ENCODE peak calls at places on chromosomes 3 and 15, in eight cellular contexts. Q is upper lobe of right lung, L is heart right ventricle, B is AG04450, Z is astrocyte, J is HL-60, A is OCI-LY7, P is tibial artery. E is an unnamed sample.

GRCh38 chr15:39887832-39888231 is 32.2 kb downstream of the GPR176 start:
- DNase-seq in L (no peak), P (peak), B (no peak), Z (no peak), A (peak), Q (no peak), J (peak), E (peak)

GRCh38 chr3:72678892-72679291 is 169.4 kb downstream of the SHQ1 start:
- DNase-seq in P (no peak), L (no peak), B (no peak), A (no peak), Z (no peak), Q (no peak), J (no peak), E (peak)

GRCh38 chr3:73321286-73321685 is 259.8 kb downstream of the EBLN2 start:
- DNase-seq in P (no peak), Z (no peak), B (no peak), L (no peak), Q (no peak), A (no peak), J (no peak), E (no peak)

GRCh38 chr15:63908986-63909385 is 75.2 kb upstream of the HERC1 start:
- DNase-seq in B (no peak), Z (peak), A (no peak), L (no peak), P (no peak), J (no peak), Q (no peak), E (no peak)

GRCh38 chr15:79101866-79102581 is 11.4 kb upstream of the RASGRF1 start:
- DNase-seq in P (no peak), J (no peak), B (no peak), Q (no peak), L (no peak), Z (no peak), A (no peak), E (no peak)

GRCh38 chr3:26132942-26133341 is 343.1 kb downstream of the OXSM start:
- DNase-seq in J (no peak), Z (no peak), B (no peak), L (no peak), Q (no peak), P (no peak), A (no peak), E (no peak)

GRCh38 chr15:66578286-66578875 is 12.6 kb upstream of the LCTL start:
- DNase-seq in P (no peak), B (peak), J (no peak), Z (peak), Q (no peak), L (no peak), A (no peak), E (no peak)

GRCh38 chr15:39156636-39157255 is 424.1 kb upstream of the THBS1 start:
- DNase-seq in Q (no peak), A (no peak), P (peak), Z (no peak), B (no peak), J (no peak), L (peak), E (no peak)

GRCh38 chr15:41913251-41913650 is 19.4 kb upstream of the SPTBN5 start:
- DNase-seq in L (no peak), B (no peak), Z (no peak), P (no peak), Q (no peak), J (no peak), A (no peak), E (no peak)

GRCh38 chr3:183493296-183494045 is 62.0 kb downstream of the KLHL6 start:
- DNase-seq in P (no peak), B (no peak), L (no peak), J (no peak), Q (no peak), A (no peak), Z (no peak), E (no peak)

GRCh38 chr3:177836671-177837070 is 639.4 kb upstream of the TBL1XR1 start:
- DNase-seq in Q (no peak), L (no peak), P (no peak), Z (peak), J (no peak), B (no peak), A (no peak), E (no peak)

GRCh38 chr15:89932880-89933279 is 20.1 kb upstream of the ARPIN start:
- DNase-seq in Z (no peak), J (no peak), P (no peak), B (no peak), L (no peak), Q (no peak), A (no peak), E (no peak)

GRCh38 chr3:12695916-12696315 is 32.0 kb upstream of the RAF1 start:
- DNase-seq in Q (no peak), L (no peak), Z (no peak), B (no peak), P (no peak), J (no peak), A (no peak), E (no peak)

GRCh38 chr3:5806192-5806591 is 618.7 kb downstream of the EDEM1 start:
- DNase-seq in Q (no peak), Z (no peak), J (no peak), L (no peak), P (no peak), A (peak), B (no peak), E (no peak)

GRCh38 chr15:61724276-61724939 is 335.8 kb downstream of the VPS13C start:
- DNase-seq in Q (no peak), B (no peak), L (no peak), Z (no peak), A (no peak), P (no peak), J (no peak), E (no peak)

GRCh38 chr3:66885326-66886000 is 112.6 kb upstream of the KBTBD8 start:
- DNase-seq in B (no peak), Z (peak), P (no peak), J (no peak), Q (no peak), A (no peak), L (no peak), E (no peak)

GRCh38 chr15:60003243-60004018 is 680 bp upstream of the FOXB1 start:
- DNase-seq in J (no peak), Q (no peak), B (no peak), Z (no peak), L (no peak), A (no peak), P (no peak), E (no peak)

GRCh38 chr15:70539912-70540520 is 223.3 kb downstream of the UACA start:
- DNase-seq in J (no peak), Z (no peak), Q (no peak), L (no peak), A (no peak), B (no peak), P (no peak), E (no peak)

GRCh38 chr3:29277249-29277648 is 3.6 kb upstream of the RBMS3 start:
- DNase-seq in L (no peak), B (no peak), J (no peak), P (no peak), Q (no peak), A (no peak), Z (no peak), E (no peak)

GRCh38 chr3:94132777-94133176 is 69.9 kb downstream of the NSUN3 start:
- DNase-seq in J (no peak), P (no peak), A (no peak), Z (no peak), B (no peak), Q (no peak), L (no peak), E (no peak)

DNA sequence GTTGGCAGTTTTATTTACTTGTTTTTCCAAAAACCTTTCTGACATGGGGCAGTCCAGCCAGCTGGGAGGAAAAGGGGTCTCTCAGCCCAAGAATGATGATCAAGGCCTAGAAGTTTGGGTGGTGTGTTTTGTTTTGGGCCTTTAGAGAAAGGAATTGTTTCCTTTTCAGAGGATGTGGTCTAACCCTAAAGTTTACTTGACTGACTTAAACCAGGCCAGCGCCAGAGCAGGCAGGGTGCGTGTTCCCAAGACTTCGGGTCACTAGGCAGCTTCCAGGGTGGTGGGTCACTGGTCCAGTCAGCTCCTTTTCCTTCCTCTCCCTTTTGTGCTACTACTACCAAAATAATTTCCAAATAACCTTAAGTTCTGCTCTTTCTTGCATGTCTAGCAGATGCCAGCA is 4.9 kb downstream of the FLNB start:
- DNase-seq in A (no peak), Z (no peak), L (no peak), B (no peak), Q (no peak), P (no peak), J (no peak), E (peak)
- H3K4me3 ChIP-seq in A (no peak), Z (no peak), L (no peak), B (no peak), Q (no peak), P (no peak), J (no peak), E (no peak)

GRCh38 chr3:133487920-133488540 is 85.5 kb upstream of the CDV3 start:
- DNase-seq in B (no peak), P (no peak), J (peak), Z (no peak), Q (no peak), L (peak), A (no peak), E (no peak)
- H3K27ac ChIP-seq in B (no peak), P (no peak), J (no peak), Z (no peak), Q (no peak), L (no peak), A (peak), E (no peak)

GRCh38 chr15:83012038-83012490 is 625 bp upstream of the C15orf40 start:
- DNase-seq in Q (no peak), B (no peak), L (no peak), A (no peak), J (no peak), Z (no peak), P (no peak), E (no peak)
- H3K4me3 ChIP-seq in Q (peak), B (peak), L (peak), A (peak), J (peak), Z (peak), P (peak), E (peak)

DNA sequence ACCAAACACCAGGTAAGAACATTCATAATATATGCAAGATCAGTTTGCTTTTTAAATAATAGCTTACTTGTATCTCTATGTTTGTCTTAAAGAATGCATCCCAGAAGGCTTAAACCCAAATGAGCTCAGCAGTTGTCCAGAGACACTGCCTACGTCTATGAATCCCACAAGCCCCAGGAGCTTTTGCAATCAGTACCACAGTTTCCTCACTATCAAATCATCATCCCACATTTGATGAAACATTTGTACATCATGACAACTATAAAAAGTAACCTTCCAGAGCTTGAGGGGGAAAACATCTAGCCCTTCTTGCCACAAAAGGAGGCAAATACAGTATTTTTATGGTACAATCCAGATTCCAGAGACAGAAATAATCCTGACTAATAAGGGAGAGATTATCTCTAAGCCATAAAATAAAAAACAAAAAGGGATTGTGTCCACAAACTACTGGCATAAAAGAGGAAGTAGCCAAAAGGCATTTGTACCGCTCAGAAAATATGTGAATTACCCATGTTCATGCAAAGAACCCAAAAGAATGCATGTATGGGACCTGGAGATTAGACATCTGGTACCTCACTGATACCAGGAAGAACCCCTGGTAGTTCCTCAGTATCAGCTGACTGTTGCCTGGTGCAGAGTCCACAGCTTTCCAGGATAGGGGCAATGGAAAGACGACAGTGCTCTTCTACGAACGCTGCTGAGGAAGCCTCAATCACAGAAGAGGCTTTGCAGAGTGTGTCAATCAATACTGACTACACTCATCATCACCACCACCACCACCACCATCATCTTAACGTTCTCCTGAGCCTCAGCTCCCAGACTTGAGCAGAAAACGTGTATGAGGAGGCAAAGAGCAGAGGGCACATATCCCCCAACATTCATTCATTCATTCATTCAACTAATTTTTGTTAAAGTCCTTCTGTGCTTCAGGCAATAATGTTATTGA is 63.4 kb downstream of the ATP8B4 start:
- DNase-seq in L (peak), P (peak), Q (no peak), A (no peak), J (peak), B (peak), Z (peak), E (no peak)
- H3K27ac ChIP-seq in L (peak), P (peak), Q (peak), A (no peak), J (peak), B (peak), Z (no peak), E (no peak)

GRCh38 chr15:31359722-31360111 is 33.1 kb downstream of the KLF13 start:
- DNase-seq in J (no peak), B (no peak), Q (peak), P (no peak), Z (no peak), A (no peak), L (no peak), E (no peak)

GRCh38 chr15:31358957-31359721 is 32.5 kb downstream of the KLF13 start:
- DNase-seq in B (no peak), J (no peak), L (no peak), Q (peak), P (no peak), Z (no peak), A (no peak), E (no peak)

GRCh38 chr15:31360158-31360561 is 33.5 kb downstream of the KLF13 start:
- DNase-seq in Q (peak), A (no peak), Z (no peak), B (no peak), P (no peak), L (no peak), J (no peak), E (no peak)

GRCh38 chr15:31358163-31358562 is 31.5 kb downstream of the KLF13 start:
- DNase-seq in J (no peak), Z (no peak), L (no peak), Q (no peak), B (no peak), P (no peak), A (no peak), E (no peak)

DNA sequence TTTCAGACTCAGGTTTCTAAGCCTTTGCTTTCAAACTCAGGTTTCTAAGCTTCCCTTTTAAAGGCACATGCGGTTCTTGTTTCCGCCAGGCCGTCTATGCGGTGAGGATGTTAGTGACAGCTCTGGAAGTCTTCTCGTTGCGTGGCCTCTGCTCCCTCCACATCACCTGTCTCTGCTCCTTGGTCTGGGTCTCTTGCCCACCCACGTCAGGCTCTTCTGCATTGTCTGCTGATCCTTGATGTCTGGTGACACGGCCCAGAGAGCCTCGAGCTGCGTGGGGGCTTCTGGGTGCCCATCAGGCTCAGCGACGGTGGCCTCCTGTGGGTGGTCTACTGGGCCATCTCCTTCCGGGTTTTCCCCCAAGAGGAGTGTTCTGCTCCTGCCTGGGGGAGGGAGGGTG is 30.5 kb downstream of the KLF13 start:
- DNase-seq in L (no peak), B (no peak), J (peak), P (no peak), Z (no peak), Q (peak), A (peak), E (peak)
- H3K4me3 ChIP-seq in L (no peak), B (no peak), J (no peak), P (no peak), Z (no peak), Q (no peak), A (peak), E (no peak)

DNA sequence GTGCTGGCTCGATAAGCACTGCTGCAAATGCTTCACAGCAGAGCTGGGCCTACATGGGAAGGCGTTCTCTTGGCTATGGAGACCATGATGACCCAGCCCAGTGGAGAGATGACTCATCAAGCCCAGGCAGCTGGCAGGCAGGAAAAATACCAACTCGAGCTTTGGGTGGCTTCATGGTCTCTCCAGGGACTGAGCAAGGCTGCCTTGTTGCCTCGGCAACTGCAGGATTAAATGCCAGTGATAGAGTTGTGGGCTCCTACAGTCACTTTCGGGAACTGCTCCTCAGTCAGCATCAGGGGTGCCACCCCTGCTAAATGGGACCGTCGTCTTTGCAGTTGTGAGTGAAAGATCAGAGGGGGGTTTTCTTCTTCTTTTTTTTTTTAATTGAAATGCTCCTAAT is 54.6 kb upstream of the MYZAP start:
- DNase-seq in B (no peak), Z (peak), Q (no peak), L (no peak), P (peak), J (no peak), A (no peak), E (peak)
- H3K27ac ChIP-seq in B (no peak), Z (no peak), Q (no peak), L (no peak), P (peak), J (no peak), A (no peak), E (no peak)

GRCh38 chr3:112856537-112856936 is 9.9 kb upstream of the CD200R1L start:
- DNase-seq in L (no peak), B (no peak), P (no peak), J (peak), Z (no peak), A (peak), Q (no peak), E (no peak)
- H3K4me3 ChIP-seq in L (no peak), B (no peak), P (no peak), J (no peak), Z (no peak), A (peak), Q (no peak), E (no peak)

DNA sequence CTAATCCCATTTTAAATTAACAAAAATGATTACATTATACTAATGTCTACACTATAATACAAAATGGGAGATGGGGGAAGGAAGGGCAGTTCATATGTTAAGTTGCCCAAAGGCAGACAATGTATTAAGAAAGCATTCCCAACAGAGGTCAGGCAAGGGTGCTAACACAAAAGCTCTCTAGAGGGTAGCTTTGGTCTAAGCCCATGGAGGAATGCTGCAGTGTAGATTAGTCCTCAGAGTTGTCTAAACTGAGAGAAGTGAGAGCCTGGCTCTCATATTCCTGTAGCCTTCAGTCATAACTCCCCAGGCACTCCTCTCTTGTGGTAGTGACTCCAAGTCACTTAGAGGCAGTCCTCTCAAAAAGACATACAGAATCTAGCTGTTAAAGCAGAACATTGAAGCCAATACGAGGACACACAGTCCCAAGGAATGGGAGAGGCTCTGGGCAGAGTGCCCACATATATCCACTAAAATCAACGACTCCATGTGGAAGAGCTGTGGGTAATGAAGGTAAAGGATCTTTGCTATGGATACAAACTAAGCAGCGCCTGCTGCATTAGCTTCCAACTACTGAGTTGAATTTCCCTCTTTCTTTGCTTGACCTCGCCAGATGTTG is 14.5 kb downstream of the NEK10 start:
- DNase-seq in P (no peak), Q (no peak), A (no peak), L (no peak), Z (no peak), B (no peak), J (no peak), E (no peak)
- H3K27ac ChIP-seq in P (no peak), Q (no peak), A (no peak), L (no peak), Z (no peak), B (no peak), J (no peak), E (no peak)

GRCh38 chr3:194313642-194314430 is 37.3 kb downstream of the CPN2 start:
- DNase-seq in B (no peak), Z (peak), P (peak), Q (peak), J (no peak), L (no peak), A (no peak), E (no peak)

GRCh38 chr3:194315965-194316361 is 35.2 kb downstream of the CPN2 start:
- DNase-seq in B (no peak), Z (peak), P (no peak), L (no peak), A (no peak), J (no peak), Q (no peak), E (no peak)

GRCh38 chr3:194315088-194315964 is 35.8 kb downstream of the CPN2 start:
- DNase-seq in B (no peak), P (peak), J (peak), Z (peak), A (peak), L (peak), Q (peak), E (peak)

GRCh38 chr3:194312743-194313281 is 38.3 kb downstream of the CPN2 start:
- DNase-seq in L (no peak), B (no peak), A (no peak), Z (peak), P (peak), J (no peak), Q (peak), E (no peak)

GRCh38 chr3:194314669-194315068 is 36.5 kb downstream of the CPN2 start:
- DNase-seq in P (no peak), L (no peak), Q (no peak), B (no peak), Z (no peak), J (no peak), A (no peak), E (no peak)
- H3K4me3 ChIP-seq in P (no peak), L (no peak), Q (no peak), B (no peak), Z (peak), J (no peak), A (no peak), E (no peak)

E was measured in SJSA1.